ENCODE peak calls at places on chromosomes 7 and 10, in six cellular contexts. V is lower lobe of right lung, X is Caco-2, A is heart left ventricle, E is tibial artery, S is A549. P is an unnamed sample.

GRCh38 chr7:23022258-23022745 is 8.4 kb upstream of the HYCC1 start:
- DNase-seq in A (no peak), S (no peak), E (no peak), X (no peak), V (no peak), P (no peak)

GRCh38 chr10:93288679-93289634 is 193.2 kb downstream of the MYOF start:
- DNase-seq in A (no peak), V (peak; percentile 71), E (peak; percentile 74), X (peak; percentile 96), S (peak; percentile 98), P (peak; percentile 77)

GRCh38 chr7:98697083-98697482 is 80.0 kb downstream of the NPTX2 start:
- DNase-seq in V (no peak), X (no peak), E (peak; percentile 1), S (no peak), A (no peak), P (no peak)

GRCh38 chr10:11189581-11190376 is 172.1 kb downstream of the CELF2 start:
- DNase-seq in E (no peak), V (no peak), X (no peak), A (no peak), S (no peak), P (no peak)

GRCh38 chr10:49726593-49726992 is 35.5 kb downstream of the OGDHL start:
- DNase-seq in S (no peak), X (no peak), V (no peak), A (no peak), E (no peak), P (no peak)

GRCh38 chr10:88065384-88066049 is 202.1 kb downstream of the PTEN start:
- DNase-seq in X (no peak), A (no peak), S (no peak), V (no peak), E (no peak), P (no peak)

GRCh38 chr10:79116801-79117723 is 48.3 kb downstream of the ZMIZ1 start:
- DNase-seq in E (peak; percentile 84), S (no peak), V (peak; percentile 69), X (no peak), A (no peak), P (no peak)

GRCh38 chr7:113371376-113372043 is 253.2 kb upstream of the SMIM30 start:
- DNase-seq in X (no peak), V (no peak), E (no peak), A (no peak), S (no peak), P (no peak)

GRCh38 chr10:60454336-60454735 is 64.7 kb upstream of the ANK3 start:
- DNase-seq in E (no peak), X (no peak), A (no peak), V (no peak), S (no peak), P (no peak)

GRCh38 chr10:30238836-30239235 is 110.2 kb downstream of the MTPAP start:
- DNase-seq in A (no peak), V (no peak), X (no peak), E (no peak), S (no peak), P (no peak)

GRCh38 chr10:132836832-132837540 is 51.0 kb upstream of the NKX6-2 start:
- DNase-seq in E (peak; percentile 61), A (no peak), S (peak; percentile 69), V (no peak), X (no peak), P (peak; percentile 30)

GRCh38 chr10:76411719-76412435 is 980.5 kb downstream of the LRMDA start:
- DNase-seq in S (no peak), X (no peak), E (peak; percentile 82), A (peak; percentile 64), V (no peak), P (no peak)

GRCh38 chr7:150322833-150323681 is at the start of the genes ACTR3C and LRRC61:
- DNase-seq in A (peak; percentile 74), X (peak; percentile 81), E (no peak), V (peak; percentile 81), S (no peak), P (peak; percentile 69)

GRCh38 chr7:80740778-80741545 is 102.5 kb downstream of the CD36 start:
- DNase-seq in S (no peak), A (no peak), V (no peak), X (no peak), E (no peak), P (no peak)

GRCh38 chr7:106895246-106895864 is 30.3 kb downstream of the PIK3CG start:
- DNase-seq in X (no peak), A (no peak), V (no peak), S (no peak), E (no peak), P (no peak)

GRCh38 chr7:106893591-106893990 is 28.5 kb downstream of the PIK3CG start:
- DNase-seq in E (no peak), S (no peak), V (no peak), A (no peak), X (no peak), P (peak; percentile 79)

GRCh38 chr7:106890952-106891351 is 25.9 kb downstream of the PIK3CG start:
- DNase-seq in A (no peak), V (no peak), X (no peak), S (no peak), E (no peak), P (no peak)

GRCh38 chr7:106888204-106888603 is 23.1 kb downstream of the PIK3CG start:
- DNase-seq in X (no peak), S (no peak), V (no peak), A (no peak), E (no peak), P (no peak)

DNA sequence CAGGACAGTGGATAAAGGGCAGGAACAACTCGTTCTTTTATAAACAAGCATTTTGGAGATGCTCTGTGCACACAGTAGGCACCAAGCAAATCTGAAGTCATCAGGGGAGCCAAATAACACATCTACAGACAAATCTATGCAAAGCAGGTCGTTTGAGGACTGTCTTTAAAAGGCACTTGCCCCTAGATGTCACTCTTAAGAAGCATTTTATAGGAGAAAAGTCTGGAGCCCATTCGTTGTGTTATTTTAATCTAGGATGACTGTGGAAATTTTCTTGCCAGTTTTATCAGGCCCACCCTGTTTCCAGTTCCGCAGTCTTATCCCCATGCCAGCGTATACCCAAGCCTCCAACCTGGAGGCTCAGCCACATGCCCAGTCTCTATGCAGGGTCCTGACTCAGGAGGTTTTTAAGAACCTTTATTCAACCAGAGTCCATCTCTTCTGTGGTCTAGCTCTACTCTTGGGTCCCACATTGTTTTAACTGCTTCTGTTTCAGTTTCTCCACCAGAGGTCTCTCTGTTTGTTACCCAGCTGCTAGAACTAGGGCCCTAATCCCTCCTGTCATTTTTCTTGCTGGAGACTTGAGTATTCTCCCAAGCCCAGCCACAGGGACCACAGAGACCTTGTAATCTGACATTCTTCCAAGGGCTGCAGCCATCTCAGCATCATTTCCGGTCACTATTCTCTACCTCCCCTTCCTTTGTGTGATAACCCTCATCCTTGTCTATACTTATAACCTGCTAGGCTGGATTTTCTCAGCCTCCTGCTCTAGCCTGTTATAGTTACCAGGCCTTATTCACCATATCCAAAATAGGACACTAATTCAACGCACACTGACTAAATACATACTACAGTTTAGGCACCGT is 26.7 kb downstream of the PIK3CG start:
- DNase-seq in E (no peak), X (no peak), A (no peak), V (no peak), S (no peak), P (no peak)
- TF ChIP-seq CTCF in E (no peak), X (peak; percentile 6), A (no peak), V (no peak), S (no peak), P (no peak)

DNA sequence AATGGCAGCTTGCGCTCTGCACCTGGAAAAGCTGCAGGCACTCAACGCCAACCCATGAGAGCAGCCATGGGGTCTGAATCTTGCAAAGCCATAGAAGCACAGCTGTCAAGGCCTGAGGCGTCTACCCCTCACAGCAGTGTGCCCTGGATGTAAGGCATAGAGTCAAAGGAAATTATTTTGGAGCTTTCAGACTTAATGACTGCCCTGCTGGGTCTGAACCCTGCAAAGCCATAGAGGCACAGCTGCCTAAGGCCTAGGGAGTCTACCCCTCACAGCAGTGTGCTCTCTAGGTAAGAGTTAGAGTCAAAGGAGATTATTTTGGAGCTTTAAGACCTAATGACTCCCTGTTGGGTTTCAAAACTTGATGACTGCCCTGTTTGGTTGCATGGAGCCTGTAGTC is 706.9 kb upstream of the VSTM2A start:
- DNase-seq in S (no peak), E (no peak), V (no peak), A (no peak), X (no peak), P (no peak)
- H3K9me3 ChIP-seq in S (peaks cover 4% of the 10 kb centered on the region), E (no peaks in the 10 kb centered on the region), V (no peaks in the 10 kb centered on the region), A (no peaks in the 10 kb centered on the region), X (no peaks in the 10 kb centered on the region), P (no peaks in the 10 kb centered on the region)

GRCh38 chr7:26155531-26156375 is 3.8 kb downstream of the NFE2L3 start:
- DNase-seq in S (no peak), E (no peak), X (no peak), A (no peak), V (no peak), P (peak; percentile 91)
- TF ChIP-seq CTCF in S (no peak), E (no peak), X (no peak), A (no peak), V (no peak), P (peak; percentile 27)

GRCh38 chr7:87331687-87332256 is 13.7 kb upstream of the CROT start:
- DNase-seq in X (no peak), S (no peak), V (no peak), E (no peak), A (no peak), P (no peak)
- H3K9me3 ChIP-seq in X (peaks cover 43% of the 10 kb centered on the region), S (peaks cover 15% of the 10 kb centered on the region), V (peaks cover 32% of the 10 kb centered on the region), E (peaks cover 4% of the 10 kb centered on the region), A (peaks cover 4% of the 10 kb centered on the region), P (peaks cover 18% of the 10 kb centered on the region)

GRCh38 chr10:80161321-80162084 is 29.0 kb downstream of the PLAC9 start:
- DNase-seq in X (no peak), V (no peak), E (no peak), A (no peak), S (no peak), P (no peak)
- TF ChIP-seq CTCF in X (peak; percentile 37), V (no peak), E (no peak), A (peak; percentile 16), S (no peak), P (no peak)

DNA sequence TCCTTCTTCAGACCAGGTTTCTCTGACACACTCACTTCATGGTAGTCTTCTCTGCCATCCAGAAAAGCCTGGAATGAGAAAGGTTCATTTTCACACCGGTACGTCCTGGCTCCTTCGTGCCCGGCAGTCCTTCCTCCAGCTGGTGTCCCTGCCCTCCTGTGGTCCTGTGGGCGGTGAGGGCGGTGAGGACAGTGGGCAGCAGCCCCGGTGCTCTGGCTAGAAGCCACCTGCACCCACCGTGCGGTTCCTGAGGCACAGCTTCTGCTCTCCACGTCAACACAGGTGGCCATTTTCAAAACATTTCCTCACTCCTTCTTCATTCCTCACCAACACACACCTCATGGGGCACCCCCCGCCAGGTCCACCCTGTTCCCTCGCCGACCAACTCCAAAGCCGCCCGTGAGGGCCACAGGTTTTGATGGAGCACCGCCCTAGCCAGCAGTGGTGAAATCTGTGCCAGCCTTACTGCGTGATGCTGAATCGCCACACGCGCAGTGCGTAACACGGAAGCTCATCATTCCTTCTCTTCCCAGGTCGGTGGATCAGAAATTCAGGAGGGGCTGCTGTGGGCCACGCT is 251.4 kb upstream of the RNF32 start:
- DNase-seq in S (no peak), X (no peak), A (no peak), E (no peak), V (no peak), P (no peak)
- H3K9me3 ChIP-seq in S (no peaks in the 10 kb centered on the region), X (no peaks in the 10 kb centered on the region), A (no peaks in the 10 kb centered on the region), E (no peaks in the 10 kb centered on the region), V (no peaks in the 10 kb centered on the region), P (no peaks in the 10 kb centered on the region)

GRCh38 chr7:147249956-147250355 is 1133.4 kb downstream of the CNTNAP2 start:
- DNase-seq in X (no peak), E (no peak), V (no peak), A (no peak), S (no peak), P (no peak)
- TF ChIP-seq CTCF in X (no peak), E (no peak), V (no peak), A (no peak), S (no peak), P (no peak)

GRCh38 chr7:158316466-158317031 is 271.1 kb downstream of the PTPRN2 start:
- DNase-seq in S (no peak), X (no peak), V (no peak), E (no peak), A (no peak), P (no peak)
- H3K9me3 ChIP-seq in S (no peaks in the 10 kb centered on the region), X (peaks cover 14% of the 10 kb centered on the region), V (no peaks in the 10 kb centered on the region), E (no peaks in the 10 kb centered on the region), A (no peaks in the 10 kb centered on the region), P (peaks cover 4% of the 10 kb centered on the region)